ENCODE peak calls at places on chromosomes 7 and 10, in four cellular contexts. S, U, W and H are unnamed samples. For H3K36me3, the result is how much of the 10 kb centered on the place peaks cover.

GRCh38 chr7:85185355-85186082 is 1.3 kb downstream of the SEMA3D start:
- DNase-seq in S (peak), U (peak), W (no peak), H (peak)

GRCh38 chr10:116707981-116708380 is 34.4 kb downstream of the HSPA12A start:
- DNase-seq in S (no peak), U (no peak), W (no peak), H (no peak)

GRCh38 chr7:75756340-75757297 is 15.4 kb downstream of the CCL26 start:
- DNase-seq in S (no peak), U (peak), W (no peak), H (no peak)

GRCh38 chr7:8389898-8390642 is 43.3 kb upstream of the NXPH1 start:
- DNase-seq in S (peak), U (no peak), W (no peak), H (peak)

GRCh38 chr10:87818505-87819273 is 663 bp upstream of the ATAD1 start:
- DNase-seq in S (peak), U (peak), W (peak), H (peak)

GRCh38 chr10:26721561-26721960 is 24.1 kb downstream of the PDSS1 start:
- DNase-seq in S (no peak), U (no peak), W (peak), H (no peak)

GRCh38 chr10:100009793-100010676 is at the start of gene DNMBP:
- DNase-seq in S (peak), U (peak), W (peak), H (peak)

GRCh38 chr10:43249962-43250624 is 16.8 kb downstream of the RASGEF1A start:
- DNase-seq in S (no peak), U (peak), W (peak), H (peak)

GRCh38 chr7:30171753-30172447 is 37.1 kb downstream of the MTURN start:
- DNase-seq in S (no peak), U (no peak), W (no peak), H (no peak)

GRCh38 chr7:44539669-44540516 is 1.2 kb downstream of the NPC1L1 start:
- DNase-seq in S (no peak), U (no peak), W (no peak), H (no peak)

GRCh38 chr10:73732931-73733623 is 11.1 kb upstream of the SEC24C start:
- DNase-seq in S (no peak), U (no peak), W (no peak), H (no peak)

GRCh38 chr10:63206576-63206975 is 73.4 kb downstream of the NRBF2 start:
- DNase-seq in S (no peak), U (no peak), W (no peak), H (no peak)

GRCh38 chr10:28492093-28492492 is 40.8 kb upstream of the WAC start:
- DNase-seq in S (no peak), U (no peak), W (no peak), H (no peak)

GRCh38 chr7:109456116-109456515 is 886.4 kb downstream of the DNAJB9 start:
- DNase-seq in S (no peak), U (no peak), W (no peak), H (peak)

GRCh38 chr7:27111753-27112277 is 9.3 kb upstream of the HOXA2 start:
- DNase-seq in S (no peak), U (no peak), W (no peak), H (no peak)

GRCh38 chr10:44706745-44707144 is 204.4 kb upstream of the TMEM72 start:
- DNase-seq in S (no peak), U (no peak), W (no peak), H (no peak)

GRCh38 chr7:44383566-44383965 is 58.2 kb upstream of the CAMK2B start:
- DNase-seq in S (peak), U (no peak), W (peak), H (no peak)

GRCh38 chr10:49689882-49690510 is 10.5 kb downstream of the C10orf53 start:
- DNase-seq in S (no peak), U (no peak), W (no peak), H (no peak)

GRCh38 chr10:77637474-77637985 is at the start of gene KCNMA1:
- DNase-seq in S (no peak), U (no peak), W (no peak), H (peak)

GRCh38 chr7:12911053-12911452 is 223.6 kb downstream of the ARL4A start:
- DNase-seq in S (no peak), U (no peak), W (no peak), H (no peak)

GRCh38 chr10:131180941-131181855 is 130.3 kb downstream of the TCERG1L start:
- DNase-seq in S (no peak), U (no peak), W (no peak), H (no peak)

GRCh38 chr10:3780056-3780765 is 4.8 kb downstream of the KLF6 start:
- DNase-seq in S (peak), U (no peak), W (no peak), H (no peak)

GRCh38 chr10:118865998-118866778 is 111.4 kb upstream of the CACUL1 start:
- DNase-seq in S (no peak), U (no peak), W (no peak), H (peak)

DNA sequence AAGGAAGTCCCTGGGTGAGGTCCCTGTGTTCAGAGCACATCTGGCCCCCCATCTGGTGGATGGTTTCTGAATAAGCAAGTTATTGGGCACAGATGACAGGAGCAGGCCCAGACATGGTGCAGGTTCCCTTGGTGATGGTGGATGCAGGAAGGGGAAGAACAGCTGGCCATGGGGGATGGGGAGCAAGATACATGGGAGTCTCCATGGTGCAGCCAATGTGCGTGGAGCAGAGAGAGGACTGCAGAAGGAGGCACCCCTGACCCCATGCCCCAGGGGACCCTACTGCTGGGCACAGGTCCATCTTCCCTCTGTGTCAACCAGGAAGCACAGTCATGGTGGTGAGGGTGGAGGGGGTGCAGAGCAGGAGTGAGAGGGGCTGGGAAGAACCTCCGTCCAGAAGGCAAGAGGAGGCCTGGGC is 43.8 kb upstream of the RABGEF1 start:
- DNase-seq in S (no peak), U (no peak), W (no peak), H (peak)
- H3K36me3 ChIP-seq in S (under half), U (under half), W (under half), H (under half)

DNA sequence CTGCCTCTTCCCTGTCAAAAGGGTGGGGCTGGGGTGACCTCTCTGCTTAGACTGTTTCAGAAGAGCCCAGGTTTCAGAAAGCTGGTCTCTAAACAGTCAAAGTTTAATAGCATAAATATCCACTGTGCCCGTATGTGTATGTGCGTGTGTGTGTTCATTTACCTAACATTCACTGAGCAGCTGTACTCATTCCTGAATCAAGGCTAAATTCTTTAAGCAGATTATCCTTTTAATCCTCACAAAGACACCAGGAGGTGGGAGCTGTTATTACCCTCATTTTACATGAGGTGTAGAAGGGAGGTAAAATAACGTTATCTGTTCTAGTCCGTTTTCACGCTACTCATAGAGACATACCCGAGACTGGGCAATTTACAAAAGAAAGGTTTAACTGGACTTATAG is 72.2 kb downstream of the RSU1 start:
- DNase-seq in S (no peak), U (no peak), W (no peak), H (no peak)
- H3K36me3 ChIP-seq in S (under half), U (half or more), W (under half), H (under half)

DNA sequence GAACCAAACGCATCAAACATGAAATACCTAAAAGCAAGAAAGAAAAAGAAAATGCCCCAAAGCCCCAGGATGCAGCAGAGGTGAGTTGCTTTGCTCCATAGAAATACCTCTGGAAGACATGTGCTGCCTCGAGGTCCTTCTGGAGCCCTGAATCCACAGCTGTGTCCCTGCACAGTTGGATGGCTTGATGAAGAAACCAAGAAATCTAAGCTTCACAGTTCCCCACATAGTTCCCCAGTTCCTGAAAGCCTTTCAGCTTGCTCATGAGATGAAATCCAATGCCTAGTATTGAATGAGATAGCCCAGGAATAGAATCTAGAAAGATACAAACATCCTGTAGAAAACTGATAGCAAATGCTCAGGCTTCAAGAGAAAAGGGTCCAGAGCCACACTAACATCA is 182.8 kb downstream of the RTKN2 start:
- DNase-seq in S (no peak), U (no peak), W (no peak), H (no peak)
- H3K36me3 ChIP-seq in S (under half), U (half or more), W (under half), H (under half)

DNA sequence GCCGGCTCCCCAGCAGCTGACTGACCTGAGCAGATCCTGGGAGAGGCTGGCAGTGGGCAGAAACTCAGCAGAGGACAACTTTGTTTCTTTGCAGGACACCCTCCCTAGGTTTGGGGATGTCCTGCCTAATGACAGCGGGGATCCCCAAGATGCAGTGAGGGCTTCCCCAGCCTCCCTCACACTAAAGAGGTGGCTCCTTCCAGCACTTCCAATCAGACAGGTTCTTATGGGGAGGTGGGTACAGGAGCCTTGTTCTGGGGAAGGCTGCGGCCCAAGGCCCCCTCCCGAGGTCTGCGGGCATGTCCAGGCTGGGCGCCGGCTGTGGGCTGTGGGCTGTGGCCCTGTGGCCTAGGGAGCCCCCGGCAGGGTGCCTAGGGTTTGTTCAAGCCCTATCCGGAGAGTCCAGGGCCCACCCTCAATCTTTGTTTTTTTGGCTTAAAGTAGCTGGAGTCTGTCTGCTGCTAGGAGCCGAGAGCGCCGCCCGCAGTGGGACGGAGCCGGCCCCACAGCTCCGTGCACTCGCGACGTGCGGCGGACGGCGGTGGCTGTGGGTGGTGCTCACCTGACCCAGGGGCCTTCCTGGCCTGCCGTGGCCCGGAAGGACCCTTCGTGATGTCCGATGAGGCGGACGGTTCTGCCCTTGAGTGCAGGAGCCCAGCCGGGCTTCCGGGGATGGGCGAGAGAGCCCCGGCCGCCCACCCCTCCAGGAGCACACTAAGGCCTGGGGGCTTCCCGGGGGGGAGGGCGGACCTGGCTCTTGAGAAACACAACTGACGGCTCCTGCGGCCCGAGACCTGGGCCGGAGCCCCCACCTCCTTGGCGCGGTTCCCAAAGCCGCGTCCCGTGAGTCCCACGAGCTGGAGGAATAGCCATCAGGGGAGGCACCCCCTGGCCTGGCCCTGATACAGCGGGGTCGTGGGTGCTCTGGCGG is 57.2 kb downstream of the PDGFA start:
- DNase-seq in S (no peak), U (no peak), W (no peak), H (peak)
- H3K36me3 ChIP-seq in S (under half), U (under half), W (under half), H (under half)

GRCh38 chr10:124971276-124971675 is 29.4 kb downstream of the ZRANB1 start:
- DNase-seq in S (no peak), U (no peak), W (no peak), H (no peak)
- H3K36me3 ChIP-seq in S (under half), U (half or more), W (under half), H (under half)

DNA sequence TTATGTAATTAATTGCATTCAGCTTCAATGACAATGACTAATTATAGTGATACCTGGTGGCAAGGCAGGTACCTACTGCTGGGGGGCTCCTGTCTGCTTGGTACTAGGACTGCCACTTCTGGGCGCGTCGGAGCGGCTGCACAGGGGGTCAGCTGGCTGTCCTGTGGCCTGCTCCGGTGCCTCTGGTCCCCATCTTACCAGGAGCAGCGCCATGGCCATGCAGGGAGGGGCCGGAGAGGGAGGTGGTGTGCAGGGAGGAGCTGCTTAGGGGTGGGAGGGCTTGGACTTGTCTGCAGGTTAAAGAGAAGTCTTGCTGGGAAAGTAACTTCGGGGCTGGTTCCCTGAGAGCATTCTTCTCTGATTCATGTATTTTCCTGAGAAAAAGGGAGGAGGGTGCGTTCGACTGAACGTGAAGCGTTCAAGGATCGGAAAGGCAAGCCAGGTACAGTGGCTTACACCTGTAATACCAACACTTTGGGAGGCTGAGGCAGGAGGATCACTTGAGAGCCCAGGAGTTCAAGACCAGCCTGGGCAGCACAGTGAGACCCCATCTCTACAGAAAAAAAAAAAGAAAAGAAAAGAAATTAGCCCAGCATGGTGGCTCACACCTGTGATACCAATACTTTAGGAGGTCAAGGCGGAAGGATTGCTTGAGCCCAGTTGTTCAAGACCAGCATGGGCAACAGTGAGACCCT is 15.4 kb downstream of the CUX1 start:
- DNase-seq in S (no peak), U (no peak), W (no peak), H (no peak)
- H3K36me3 ChIP-seq in S (under half), U (under half), W (under half), H (under half)

DNA sequence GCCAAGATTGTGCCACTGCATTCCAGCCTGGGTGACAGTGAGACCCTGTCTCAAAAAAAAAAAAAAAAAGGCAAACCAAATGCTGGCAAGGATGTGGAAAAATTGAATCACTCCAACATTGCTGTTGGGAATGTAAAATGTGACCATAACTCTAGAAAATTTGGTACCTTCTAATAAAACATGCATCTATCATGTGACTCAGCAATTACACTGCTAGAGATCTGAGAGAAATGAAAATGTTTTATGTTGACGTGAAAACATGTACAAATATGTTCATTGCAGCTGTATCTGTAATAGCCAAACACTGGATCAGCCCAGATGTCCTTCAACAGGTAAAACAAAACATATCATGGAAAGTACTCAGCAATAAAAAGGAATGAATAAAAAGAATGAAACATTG is 30.8 kb upstream of the SAR1A start:
- DNase-seq in S (no peak), U (no peak), W (no peak), H (no peak)
- H3K36me3 ChIP-seq in S (under half), U (half or more), W (under half), H (half or more)

GRCh38 chr10:91820144-91820543 is 21.9 kb downstream of the TNKS2 start:
- DNase-seq in S (no peak), U (no peak), W (no peak), H (no peak)
- H3K36me3 ChIP-seq in S (under half), U (half or more), W (under half), H (under half)

GRCh38 chr7:127718325-127718724 is 66.3 kb downstream of the SND1 start:
- DNase-seq in S (no peak), U (no peak), W (no peak), H (no peak)

GRCh38 chr7:127713758-127714157 is 61.8 kb downstream of the SND1 start:
- DNase-seq in S (no peak), U (no peak), W (no peak), H (no peak)

GRCh38 chr7:127715901-127716300 is 63.9 kb downstream of the SND1 start:
- DNase-seq in S (no peak), U (no peak), W (no peak), H (no peak)

GRCh38 chr7:127715272-127715671 is 63.3 kb downstream of the SND1 start:
- DNase-seq in S (no peak), U (no peak), W (no peak), H (no peak)

DNA sequence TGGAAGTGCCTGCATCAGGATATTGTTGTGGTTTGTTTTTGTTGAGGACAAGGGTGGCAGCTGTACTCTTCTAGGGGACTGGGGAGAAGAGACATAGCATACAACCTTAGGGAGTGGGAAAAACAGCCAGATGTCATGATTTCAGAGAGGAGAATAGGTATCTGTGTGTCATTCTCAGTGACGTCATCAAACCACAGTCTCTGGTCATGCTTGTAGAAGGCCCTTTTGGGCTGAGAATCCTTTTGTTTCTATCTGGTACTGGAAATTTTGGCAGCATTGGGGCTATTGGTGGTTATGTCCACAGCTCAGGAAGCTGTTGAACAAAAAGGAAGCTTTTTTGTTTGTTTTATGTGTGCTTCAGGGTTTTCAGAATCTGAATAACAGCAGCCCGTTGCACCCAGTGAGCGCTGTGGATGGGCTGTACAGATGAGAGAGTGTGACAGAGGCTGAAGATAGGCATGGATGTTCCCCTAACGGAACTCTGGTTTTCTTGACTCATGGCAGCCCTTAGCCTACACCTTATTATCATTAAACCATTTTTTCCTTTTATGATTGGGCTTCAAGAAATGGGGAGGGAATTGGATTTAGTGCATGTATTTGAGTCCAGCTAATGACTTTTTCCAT is 65.6 kb downstream of the SND1 start:
- DNase-seq in S (no peak), U (no peak), W (no peak), H (no peak)
- H3K36me3 ChIP-seq in S (under half), U (half or more), W (under half), H (under half)

GRCh38 chr10:32038777-32039176 is 17.4 kb downstream of the KIF5B start:
- DNase-seq in S (no peak), U (no peak), W (no peak), H (no peak)

GRCh38 chr10:32039745-32040144 is 16.5 kb downstream of the KIF5B start:
- DNase-seq in S (no peak), U (no peak), W (no peak), H (no peak)

GRCh38 chr10:32035038-32035437 is 21.2 kb downstream of the KIF5B start:
- DNase-seq in S (no peak), U (no peak), W (no peak), H (no peak)

GRCh38 chr10:32033171-32033570 is 23.1 kb downstream of the KIF5B start:
- DNase-seq in S (no peak), U (no peak), W (no peak), H (no peak)

DNA sequence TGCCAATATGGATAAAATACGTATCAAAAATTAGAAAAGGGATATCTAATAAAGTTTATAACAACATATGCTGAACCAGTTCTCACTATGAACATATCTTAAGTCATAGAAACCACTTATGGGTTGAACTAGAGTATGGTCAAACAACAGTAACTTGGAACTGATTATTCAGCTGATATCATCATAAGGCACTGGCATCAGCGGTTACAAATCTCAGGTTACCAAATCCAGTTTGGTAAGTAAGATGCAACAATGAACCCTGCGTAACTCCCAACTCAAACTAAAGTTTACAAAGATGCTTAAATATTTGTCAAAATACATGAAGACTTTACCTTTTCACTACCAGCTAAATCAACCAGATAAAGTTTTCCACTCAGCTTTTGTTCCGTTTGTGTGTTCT is 19.3 kb downstream of the KIF5B start:
- DNase-seq in S (no peak), U (no peak), W (no peak), H (no peak)
- H3K36me3 ChIP-seq in S (under half), U (half or more), W (under half), H (half or more)